ENCODE peak calls at places on chromosomes 4 and X, in eight cellular contexts. P is CD8-positive, alpha-beta T cell; N is fibroblast of lung; T is SK-N-SH; J is colonic mucosa; A is cardiac muscle cell; K is pancreas; O is mucosa of descending colon. Z is an unnamed sample.
A peak's percentile ranks its signal among the peaks of the same experiment; 100 is the strongest.

GRCh38 chr4:105474110-105474518 is 252 bp upstream of the PPA2 start:
- DNase-seq in P (no peak), N (peak; percentile 82), T (no peak), J (peak; percentile 90), A (no peak), K (no peak), O (peak; percentile 93), Z (peak; percentile 91)

GRCh38 chrX:37959212-37960021 is 46.9 kb upstream of the SYTL5 start:
- DNase-seq in P (no peak), N (no peak), T (no peak), J (no peak), A (no peak), K (no peak), O (no peak), Z (no peak)

GRCh38 chr4:140137654-140138053 is 16.3 kb downstream of the MAML3 start:
- DNase-seq in P (no peak), N (peak; percentile 47), T (no peak), J (no peak), A (no peak), K (no peak), O (no peak), Z (no peak)

GRCh38 chrX:65516756-65517155 is 17.8 kb downstream of the LAS1L start:
- DNase-seq in P (no peak), N (no peak), T (no peak), J (no peak), A (no peak), K (no peak), O (no peak), Z (no peak)

GRCh38 chr4:185925910-185926360 is 113.9 kb upstream of the SORBS2 start:
- DNase-seq in P (no peak), N (no peak), T (no peak), J (no peak), A (peak; percentile 76), K (no peak), O (no peak), Z (no peak)

GRCh38 chr4:71604785-71605184 is 179.1 kb downstream of the GC start:
- DNase-seq in P (no peak), N (no peak), T (no peak), J (no peak), A (no peak), K (no peak), O (no peak), Z (no peak)

GRCh38 chr4:128590034-128590740 is 219.3 kb upstream of the JADE1 start:
- DNase-seq in P (no peak), N (no peak), T (no peak), J (no peak), A (no peak), K (peak; percentile 31), O (no peak), Z (peak; percentile 21)

GRCh38 chrX:119775517-119776238 is 15.8 kb downstream of the RPL39 start:
- DNase-seq in P (no peak), N (no peak), T (no peak), J (no peak), A (no peak), K (no peak), O (no peak), Z (no peak)

GRCh38 chr4:66585767-66586166 is 915.5 kb upstream of the EPHA5 start:
- DNase-seq in P (no peak), N (no peak), T (no peak), J (no peak), A (no peak), K (no peak), O (no peak), Z (no peak)

GRCh38 chrX:153900806-153901752 is 3.4 kb upstream of the AVPR2 start:
- DNase-seq in P (peak; percentile 24), N (peak; percentile 61), T (peak; percentile 69), J (peak; percentile 53), A (peak; percentile 46), K (peak; percentile 50), O (no peak), Z (peak; percentile 64)

GRCh38 chrX:41781500-41781899 is 57.5 kb downstream of the GPR82 start:
- DNase-seq in P (no peak), N (peak; percentile 56), T (peak; percentile 36), J (no peak), A (peak; percentile 63), K (no peak), O (no peak), Z (peak; percentile 45)

GRCh38 chrX:22081475-22082092 is 49.5 kb downstream of the PHEX start:
- DNase-seq in P (no peak), N (peak; percentile 73), T (peak; percentile 22), J (peak; percentile 60), A (peak; percentile 80), K (peak; percentile 52), O (peak; percentile 38), Z (peak; percentile 67)

GRCh38 chr4:154314248-154314647 is 177.4 kb downstream of the DCHS2 start:
- DNase-seq in P (no peak), N (peak; percentile 56), T (no peak), J (no peak), A (peak; percentile 39), K (no peak), O (no peak), Z (peak; percentile 55)

GRCh38 chrX:76366972-76367371 is 60.5 kb upstream of the MAGEE1 start:
- DNase-seq in P (no peak), N (no peak), T (no peak), J (no peak), A (no peak), K (no peak), O (no peak), Z (no peak)

GRCh38 chr4:36568575-36568974 is 287.2 kb downstream of the DTHD1 start:
- DNase-seq in P (no peak), N (no peak), T (no peak), J (no peak), A (no peak), K (no peak), O (no peak), Z (no peak)

GRCh38 chrX:132831336-132831973 is 127.0 kb downstream of the HS6ST2 start:
- DNase-seq in P (no peak), N (no peak), T (no peak), J (no peak), A (peak; percentile 66), K (no peak), O (no peak), Z (no peak)

GRCh38 chr4:176753049-176753448 is 39.7 kb downstream of the VEGFC start:
- DNase-seq in P (no peak), N (peak; percentile 90), T (no peak), J (no peak), A (peak; percentile 7), K (no peak), O (no peak), Z (peak; percentile 22)

GRCh38 chrX:23494741-23495140 is 160.1 kb downstream of the PTCHD1 start:
- DNase-seq in P (no peak), N (no peak), T (no peak), J (no peak), A (no peak), K (no peak), O (no peak), Z (no peak)

GRCh38 chrX:140524556-140524955 is 19.7 kb upstream of the SOX3 start:
- DNase-seq in P (no peak), N (no peak), T (no peak), J (no peak), A (no peak), K (no peak), O (no peak), Z (no peak)

GRCh38 chrX:132488092-132488749 is 617 bp downstream of the MBNL3 start:
- DNase-seq in P (no peak), N (peak; percentile 58), T (no peak), J (no peak), A (no peak), K (peak; percentile 21), O (no peak), Z (peak; percentile 41)

GRCh38 chr4:38815879-38816782 is 11.5 kb upstream of the TLR1 start:
- DNase-seq in P (no peak), N (peak; percentile 35), T (no peak), J (no peak), A (no peak), K (no peak), O (no peak), Z (no peak)

GRCh38 chr4:125368684-125369083 is 53.9 kb downstream of the FAT4 start:
- DNase-seq in P (no peak), N (peak; percentile 92), T (no peak), J (no peak), A (no peak), K (no peak), O (no peak), Z (peak; percentile 60)

GRCh38 chr4:113951263-113951662 is 28.2 kb downstream of the ARSJ start:
- DNase-seq in P (no peak), N (peak; percentile 84), T (no peak), J (peak; percentile 27), A (peak; percentile 87), K (no peak), O (no peak), Z (no peak)

GRCh38 chr4:6349896-6350295 is 80.2 kb downstream of the WFS1 start:
- DNase-seq in P (no peak), N (no peak), T (no peak), J (no peak), A (no peak), K (no peak), O (no peak), Z (peak; percentile 51)

GRCh38 chr4:6351246-6352000 is 81.8 kb downstream of the WFS1 start:
- DNase-seq in P (no peak), N (no peak), T (no peak), J (no peak), A (no peak), K (no peak), O (no peak), Z (no peak)

GRCh38 chr4:6352031-6352763 is 82.5 kb downstream of the WFS1 start:
- DNase-seq in P (no peak), N (no peak), T (no peak), J (no peak), A (no peak), K (no peak), O (no peak), Z (no peak)

GRCh38 chr4:6348408-6348807 is 78.8 kb downstream of the WFS1 start:
- DNase-seq in P (no peak), N (no peak), T (no peak), J (no peak), A (no peak), K (no peak), O (no peak), Z (no peak)

GRCh38 chr4:6350646-6351045 is 81.0 kb downstream of the WFS1 start:
- DNase-seq in P (no peak), N (no peak), T (no peak), J (no peak), A (no peak), K (no peak), O (no peak), Z (no peak)
- H3K4me1 ChIP-seq in P (no peaks in the 10 kb centered on the region), N (no peaks in the 10 kb centered on the region), T (no peaks in the 10 kb centered on the region), J (no peaks in the 10 kb centered on the region), A (no peaks in the 10 kb centered on the region), K (no peaks in the 10 kb centered on the region), O (no peaks in the 10 kb centered on the region), Z (peaks cover 8% of the 10 kb centered on the region)

GRCh38 chr4:43471950-43472349 is 579.4 kb downstream of the GRXCR1 start:
- DNase-seq in P (no peak), N (no peak), T (no peak), J (no peak), A (no peak), K (no peak), O (no peak), Z (no peak)
- TF ChIP-seq CTCF in P (no peak), N (no peak), T (peak; percentile 33), J (no peak), A (no peak), K (no peak), O (no peak), Z (no peak)

GRCh38 chr4:112282860-112283667 is 2.6 kb downstream of the TIFA start:
- DNase-seq in P (no peak), N (no peak), T (no peak), J (no peak), A (no peak), K (no peak), O (no peak), Z (no peak)
- H3K4me3 ChIP-seq in P (no peak overlapping the region), N (no peak overlapping the region), T (no peak overlapping the region), J (no peak overlapping the region), A (no peak overlapping the region), K (peak overlapping the region; percentile 75), O (no peak overlapping the region), Z (no peak overlapping the region)

GRCh38 chr4:76717431-76717830 is 180.5 kb downstream of the SOWAHB start:
- DNase-seq in P (no peak), N (no peak), T (no peak), J (no peak), A (no peak), K (no peak), O (no peak), Z (no peak)
- H3K4me1 ChIP-seq in P (no peaks in the 10 kb centered on the region), N (no peaks in the 10 kb centered on the region), T (peaks cover 6% of the 10 kb centered on the region), J (no peaks in the 10 kb centered on the region), A (no peaks in the 10 kb centered on the region), K (no peaks in the 10 kb centered on the region), O (peaks cover 10% of the 10 kb centered on the region), Z (no peaks in the 10 kb centered on the region)

Z was measured in A673.